ENCODE peak calls at places on chromosomes 13 and 19, in seven cellular contexts. S is cardiac muscle cell, X is GM06990, Q is lung, K is Panc1, P is stomach, M is uterus. A is an unnamed sample.

GRCh38 chr13:47241446-47241845 is 344.6 kb upstream of the HTR2A start:
- DNase-seq in S (no peak), X (no peak), P (no peak), Q (no peak), K (no peak), M (no peak), A (no peak)

GRCh38 chr13:40228981-40229380 is 437.5 kb downstream of the FOXO1 start:
- DNase-seq in S (no peak), K (no peak), Q (no peak), P (no peak), X (no peak), M (no peak), A (no peak)

GRCh38 chr19:1913781-1914577 is 8.8 kb downstream of the ADAT3 start:
- DNase-seq in Q (no peak), S (no peak), P (no peak), X (no peak), M (no peak), K (no peak), A (no peak)

GRCh38 chr13:110392510-110393233 is 85.6 kb downstream of the COL4A2 start:
- DNase-seq in Q (no peak), P (no peak), S (peak; percentile 94), K (no peak), X (no peak), M (no peak), A (no peak)

GRCh38 chr13:28488376-28489005 is 6.4 kb downstream of the FLT1 start:
- DNase-seq in Q (no peak), K (no peak), P (no peak), S (no peak), M (no peak), X (no peak), A (no peak)

GRCh38 chr13:98782654-98783053 is 30.2 kb upstream of the SLC15A1 start:
- DNase-seq in X (no peak), Q (no peak), P (no peak), K (no peak), S (peak; percentile 67), M (no peak), A (no peak)

GRCh38 chr13:46654956-46655726 is 102.2 kb downstream of the LRCH1 start:
- DNase-seq in X (no peak), P (no peak), S (peak; percentile 56), Q (no peak), K (no peak), M (no peak), A (no peak)

GRCh38 chr13:24605923-24606372 is 74.3 kb upstream of the ATP12A start:
- DNase-seq in S (peak; percentile 74), P (no peak), Q (no peak), K (no peak), M (no peak), X (peak; percentile 29), A (no peak)

GRCh38 chr19:12868540-12869112 is 12.6 kb downstream of the DNASE2 start:
- DNase-seq in K (no peak), S (no peak), P (no peak), X (no peak), Q (no peak), M (no peak), A (no peak)

GRCh38 chr19:52070496-52070895 is 21.9 kb upstream of the ZNF432 start:
- DNase-seq in P (no peak), S (peak; percentile 74), K (no peak), M (no peak), X (no peak), Q (no peak), A (no peak)

GRCh38 chr19:16033721-16034120 is 42.6 kb upstream of the TPM4 start:
- DNase-seq in Q (no peak), X (no peak), M (no peak), S (no peak), K (no peak), P (peak; percentile 20), A (no peak)

GRCh38 chr13:24688111-24688510 is 7.9 kb downstream of the ATP12A start:
- DNase-seq in Q (no peak), X (no peak), P (no peak), M (no peak), K (no peak), S (no peak), A (no peak)

GRCh38 chr13:109454167-109454917 is 332.0 kb downstream of the IRS2 start:
- DNase-seq in P (no peak), S (no peak), X (no peak), Q (no peak), M (no peak), K (no peak), A (no peak)

GRCh38 chr13:105918842-105919741 is 616.4 kb downstream of the EFNB2 start:
- DNase-seq in S (peak; percentile 71), X (no peak), Q (no peak), M (no peak), P (peak; percentile 54), K (peak; percentile 8), A (no peak)

GRCh38 chr19:46319620-46320019 is 22.8 kb downstream of the HIF3A start:
- DNase-seq in K (no peak), S (no peak), P (no peak), X (no peak), M (no peak), Q (no peak), A (no peak)
- H3K36me3 ChIP-seq in K (no peaks in the 10 kb centered on the region), S (peaks cover 49% of the 10 kb centered on the region), P (peaks cover 82% of the 10 kb centered on the region), X (no peaks in the 10 kb centered on the region), M (no peaks in the 10 kb centered on the region), Q (peaks cover 30% of the 10 kb centered on the region), A (no peaks in the 10 kb centered on the region)

GRCh38 chr19:49488046-49488862 is 846 bp downstream of the RPL13A start:
- DNase-seq in K (no peak), P (no peak), M (no peak), S (no peak), Q (no peak), X (no peak), A (no peak)
- H3K36me3 ChIP-seq in K (peaks cover 32% of the 10 kb centered on the region), P (peaks cover 50% of the 10 kb centered on the region), M (no peaks in the 10 kb centered on the region), S (peaks cover 38% of the 10 kb centered on the region), Q (peaks cover 23% of the 10 kb centered on the region), X (peaks cover 33% of the 10 kb centered on the region), A (peaks cover 68% of the 10 kb centered on the region)

DNA sequence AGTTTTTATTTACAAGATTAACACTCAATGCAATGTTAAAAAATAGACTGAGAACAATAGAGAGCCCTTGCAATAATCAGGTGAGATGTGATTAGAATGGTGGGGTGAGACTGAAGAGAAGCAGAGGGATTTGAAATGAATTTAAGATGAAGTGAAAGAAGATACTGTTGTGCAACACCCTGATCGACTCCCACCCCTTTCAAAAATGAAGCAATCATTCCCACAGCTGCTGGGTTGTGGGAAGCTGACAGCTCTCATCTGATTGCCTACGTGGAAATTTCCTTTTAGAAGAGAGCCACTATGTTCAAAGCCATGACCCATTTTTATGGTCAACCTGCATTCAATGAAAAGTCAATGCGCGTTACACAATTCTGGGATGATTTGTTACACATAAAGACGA is 1374.9 kb downstream of the PCDH9 start:
- DNase-seq in X (no peak), Q (no peak), K (no peak), S (peak; percentile 34), M (no peak), P (no peak), A (no peak)
- H3K36me3 ChIP-seq in X (no peaks in the 10 kb centered on the region), Q (no peaks in the 10 kb centered on the region), K (no peaks in the 10 kb centered on the region), S (no peaks in the 10 kb centered on the region), M (no peaks in the 10 kb centered on the region), P (no peaks in the 10 kb centered on the region), A (no peaks in the 10 kb centered on the region)

GRCh38 chr19:647566-648284 is 8.0 kb downstream of the FGF22 start:
- DNase-seq in M (no peak), S (no peak), Q (no peak), X (peak; percentile 19), P (no peak), K (no peak), A (no peak)

GRCh38 chr19:648305-648704 is 8.6 kb downstream of the FGF22 start:
- DNase-seq in S (no peak), P (no peak), X (no peak), K (no peak), Q (no peak), M (no peak), A (no peak)

GRCh38 chr19:645912-646797 is 6.5 kb downstream of the FGF22 start:
- DNase-seq in K (no peak), X (no peak), P (no peak), Q (no peak), M (no peak), S (no peak), A (no peak)

GRCh38 chr19:648904-649733 is 9.4 kb downstream of the FGF22 start:
- DNase-seq in X (no peak), K (no peak), S (no peak), M (no peak), P (no peak), Q (no peak), A (no peak)

GRCh38 chr19:646798-647565 is 7.3 kb downstream of the FGF22 start:
- DNase-seq in Q (no peak), X (no peak), K (no peak), S (no peak), P (no peak), M (no peak), A (no peak)
- H3K36me3 ChIP-seq in Q (peaks cover 16% of the 10 kb centered on the region), X (peaks cover 20% of the 10 kb centered on the region), K (no peaks in the 10 kb centered on the region), S (peaks cover 28% of the 10 kb centered on the region), P (peaks cover 81% of the 10 kb centered on the region), M (no peaks in the 10 kb centered on the region), A (peaks cover 57% of the 10 kb centered on the region)

GRCh38 chr13:108044929-108045328 is 170.4 kb downstream of the LIG4 start:
- DNase-seq in K (no peak), S (no peak), X (no peak), P (no peak), Q (no peak), M (no peak), A (no peak)
- H3K36me3 ChIP-seq in K (no peaks in the 10 kb centered on the region), S (no peaks in the 10 kb centered on the region), X (no peaks in the 10 kb centered on the region), P (no peaks in the 10 kb centered on the region), Q (no peaks in the 10 kb centered on the region), M (no peaks in the 10 kb centered on the region), A (no peaks in the 10 kb centered on the region)

DNA sequence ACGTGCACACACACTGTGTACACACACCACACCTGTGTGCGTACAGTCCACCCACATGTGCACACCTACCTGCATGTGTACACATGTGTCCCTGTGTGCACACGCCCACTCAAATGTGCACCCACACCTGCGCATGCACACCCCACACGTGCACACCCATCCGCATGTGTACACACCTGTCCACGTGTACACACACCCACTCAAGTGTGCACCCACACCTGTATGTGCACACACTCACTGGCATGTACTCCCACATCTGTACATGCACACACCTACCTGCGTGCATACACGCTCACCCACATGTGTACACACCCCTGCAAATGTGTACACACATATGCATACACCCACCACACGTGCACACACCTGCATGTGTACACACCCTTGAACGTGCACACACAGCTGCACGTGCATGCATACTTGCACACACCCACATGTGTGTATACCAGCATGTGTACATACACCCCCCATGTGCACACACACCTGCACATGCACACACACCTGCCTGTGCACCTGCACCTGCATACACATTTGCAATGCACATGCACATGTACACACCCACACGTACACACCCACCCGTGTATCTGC is 10.6 kb downstream of the PKN1 start:
- DNase-seq in K (no peak), Q (no peak), S (no peak), P (no peak), M (no peak), X (no peak), A (no peak)
- H3K36me3 ChIP-seq in K (peaks cover 3% of the 10 kb centered on the region), Q (peaks cover 27% of the 10 kb centered on the region), S (peaks cover 39% of the 10 kb centered on the region), P (peaks cover 80% of the 10 kb centered on the region), M (no peaks in the 10 kb centered on the region), X (peaks cover 39% of the 10 kb centered on the region), A (peaks cover 62% of the 10 kb centered on the region)

DNA sequence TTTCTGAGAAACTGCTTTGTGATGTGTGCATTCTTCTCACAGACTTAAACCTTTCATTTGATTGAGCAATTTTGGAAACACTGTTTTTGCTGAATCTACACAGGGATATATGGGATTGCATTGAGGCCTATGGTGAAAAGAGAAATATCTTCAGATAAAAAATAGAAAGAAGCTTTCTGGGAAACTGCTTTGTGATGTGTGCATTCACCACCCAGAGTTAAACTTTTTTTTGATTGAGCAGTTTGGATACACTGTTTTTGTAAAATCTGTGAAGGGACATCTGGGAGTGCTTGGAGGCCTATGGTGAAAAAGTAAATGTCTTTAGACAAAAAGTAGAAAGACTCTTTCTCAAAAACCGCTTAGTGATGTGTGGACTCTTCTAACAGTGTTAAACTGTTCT is 1683.8 kb downstream of the UQCRFS1 start:
- DNase-seq in M (no peak), P (no peak), K (no peak), Q (no peak), X (no peak), S (no peak), A (no peak)
- H3K36me3 ChIP-seq in M (no peaks in the 10 kb centered on the region), P (no peaks in the 10 kb centered on the region), K (no peaks in the 10 kb centered on the region), Q (no peaks in the 10 kb centered on the region), X (no peaks in the 10 kb centered on the region), S (no peaks in the 10 kb centered on the region), A (no peaks in the 10 kb centered on the region)

A was measured in effector memory CD4-positive, alpha-beta T cell.